ENCODE peak calls at places on chromosomes 16 and 17, in four cellular contexts. One of them, this sample, is unnamed.

GRCh38 chr17:38702900-38703741 is 2.0 kb upstream of the MLLT6 start:
- DNase-seq in IMR-90: no peak
- DNase-seq in A549: no peak
- DNase-seq in Peyer's patch: peak
- DNase-seq in this sample: no peak

GRCh38 chr17:8807070-8807550 is 7.9 kb upstream of the MFSD6L start:
- DNase-seq in IMR-90: no peak
- DNase-seq in Peyer's patch: peak
- DNase-seq in A549: no peak
- DNase-seq in this sample: no peak

GRCh38 chr17:19004601-19005441 is at the start of gene FAM83G:
- DNase-seq in IMR-90: peak
- DNase-seq in Peyer's patch: peak
- DNase-seq in A549: peak
- DNase-seq in this sample: peak

GRCh38 chr16:11029948-11030347 is 85.6 kb downstream of the CLEC16A start:
- DNase-seq in Peyer's patch: no peak
- DNase-seq in IMR-90: peak
- DNase-seq in A549: no peak
- DNase-seq in this sample: no peak

GRCh38 chr17:74432484-74433391 is 850 bp downstream of the GPRC5C start:
- DNase-seq in IMR-90: no peak
- DNase-seq in Peyer's patch: no peak
- DNase-seq in A549: no peak
- DNase-seq in this sample: no peak

GRCh38 chr16:46801428-46802049 is 29.4 kb downstream of the C16orf87 start:
- DNase-seq in IMR-90: peak
- DNase-seq in Peyer's patch: no peak
- DNase-seq in A549: peak
- DNase-seq in this sample: peak

GRCh38 chr16:88435437-88436355 is 17.4 kb upstream of the ZFPM1 start:
- DNase-seq in Peyer's patch: no peak
- DNase-seq in A549: no peak
- DNase-seq in IMR-90: no peak
- DNase-seq in this sample: no peak

GRCh38 chr17:82574041-82574440 is 54.5 kb downstream of the FOXK2 start:
- DNase-seq in Peyer's patch: no peak
- DNase-seq in IMR-90: no peak
- DNase-seq in A549: no peak
- DNase-seq in this sample: no peak

GRCh38 chr16:88455610-88456355 is 2.7 kb downstream of the ZFPM1 start:
- DNase-seq in IMR-90: peak
- DNase-seq in A549: peak
- DNase-seq in Peyer's patch: peak
- DNase-seq in this sample: no peak

This sample was measured in NCI-H2171.